ENCODE peak calls at places on chromosomes 13 and 19, in six cellular contexts. S, R, C, P, F and M are unnamed samples.

GRCh38 chr19:49643466-49643865 is 1.5 kb downstream of the SCAF1 start:
- DNase-seq in C (no peak), F (no peak), P (no peak), S (no peak), R (no peak), M (no peak)

GRCh38 chr13:101838305-101838835 is 385.9 kb downstream of the ITGBL1 start:
- DNase-seq in C (no peak), R (no peak), F (peak; percentile 7), P (no peak), S (no peak), M (no peak)

GRCh38 chr13:110047511-110047910 is 259.4 kb downstream of the COL4A1 start:
- DNase-seq in S (peak; percentile 78), P (no peak), C (no peak), R (no peak), F (peak; percentile 94), M (no peak)

GRCh38 chr19:14056741-14057356 is 5.0 kb downstream of the PALM3 start:
- DNase-seq in F (no peak), S (no peak), R (no peak), C (no peak), P (no peak), M (no peak)

GRCh38 chr13:27528908-27529307 is 78.5 kb upstream of the MTIF3 start:
- DNase-seq in R (no peak), F (no peak), S (no peak), C (no peak), P (no peak), M (no peak)

GRCh38 chr13:45932172-45932571 is 80.6 kb upstream of the SIAH3 start:
- DNase-seq in F (no peak), R (no peak), P (no peak), C (no peak), S (no peak), M (no peak)

GRCh38 chr13:109254271-109254670 is 532.1 kb downstream of the IRS2 start:
- DNase-seq in R (no peak), P (no peak), C (no peak), F (no peak), S (no peak), M (no peak)

GRCh38 chr19:876089-876488 is 16.6 kb downstream of the CFD start:
- DNase-seq in R (no peak), F (no peak), C (no peak), P (no peak), S (no peak), M (no peak)

GRCh38 chr19:19342086-19343015 is 21.7 kb downstream of the MAU2 start:
- DNase-seq in F (peak; percentile 63), P (no peak), R (no peak), S (peak; percentile 81), C (no peak), M (no peak)